ENCODE peak calls at places on chromosomes 1 and 21, in nine cellular contexts. One of them, this sample, is unnamed.

GRCh38 chr1:109161836-109162606 is 48.1 kb downstream of the ELAPOR1 start:
- DNase-seq in DMS 273 treated with DMSO at 0.1 percent for 48 hours: no peak
- DNase-seq in left cardiac atrium: peak; percentile 39
- DNase-seq in neural progenitor cell: no peak
- DNase-seq in fibroblast of the aortic adventitia: peak; percentile 89
- DNase-seq in amniotic stem cell: peak; percentile 74
- DNase-seq in activated naive CD8-positive, alpha-beta T cell treated with anti-CD3 and anti-CD28 coated beads, Interleukin-2, amount 50 U/mL, for 16 hours: no peak
- DNase-seq in EL: peak; percentile 88
- DNase-seq in RWPE1: peak; percentile 55
- DNase-seq in this sample: no peak

GRCh38 chr1:28983509-28984310 is 69.3 kb downstream of the EPB41 start:
- DNase-seq in DMS 273 treated with DMSO at 0.1 percent for 48 hours: no peak
- DNase-seq in left cardiac atrium: peak; percentile 38
- DNase-seq in neural progenitor cell: peak; percentile 59
- DNase-seq in fibroblast of the aortic adventitia: no peak
- DNase-seq in amniotic stem cell: no peak
- DNase-seq in activated naive CD8-positive, alpha-beta T cell treated with anti-CD3 and anti-CD28 coated beads, Interleukin-2, amount 50 U/mL, for 16 hours: no peak
- DNase-seq in EL: no peak
- DNase-seq in RWPE1: no peak
- DNase-seq in this sample: no peak

GRCh38 chr21:45320991-45321656 is 33.4 kb upstream of the POFUT2 start:
- DNase-seq in DMS 273 treated with DMSO at 0.1 percent for 48 hours: no peak
- DNase-seq in left cardiac atrium: peak; percentile 16
- DNase-seq in neural progenitor cell: no peak
- DNase-seq in fibroblast of the aortic adventitia: no peak
- DNase-seq in amniotic stem cell: no peak
- DNase-seq in activated naive CD8-positive, alpha-beta T cell treated with anti-CD3 and anti-CD28 coated beads, Interleukin-2, amount 50 U/mL, for 16 hours: no peak
- DNase-seq in EL: no peak
- DNase-seq in RWPE1: no peak
- DNase-seq in this sample: no peak

GRCh38 chr1:163771637-163772036 is 449.9 kb downstream of the NUF2 start:
- DNase-seq in DMS 273 treated with DMSO at 0.1 percent for 48 hours: no peak
- DNase-seq in left cardiac atrium: no peak
- DNase-seq in neural progenitor cell: no peak
- DNase-seq in fibroblast of the aortic adventitia: no peak
- DNase-seq in amniotic stem cell: no peak
- DNase-seq in activated naive CD8-positive, alpha-beta T cell treated with anti-CD3 and anti-CD28 coated beads, Interleukin-2, amount 50 U/mL, for 16 hours: no peak
- DNase-seq in EL: no peak
- DNase-seq in RWPE1: no peak
- DNase-seq in this sample: no peak

GRCh38 chr1:97412737-97413136 is 508.1 kb downstream of the DPYD start:
- DNase-seq in DMS 273 treated with DMSO at 0.1 percent for 48 hours: no peak
- DNase-seq in left cardiac atrium: no peak
- DNase-seq in neural progenitor cell: no peak
- DNase-seq in fibroblast of the aortic adventitia: no peak
- DNase-seq in amniotic stem cell: no peak
- DNase-seq in activated naive CD8-positive, alpha-beta T cell treated with anti-CD3 and anti-CD28 coated beads, Interleukin-2, amount 50 U/mL, for 16 hours: no peak
- DNase-seq in EL: peak; percentile 50
- DNase-seq in RWPE1: no peak
- DNase-seq in this sample: no peak

GRCh38 chr1:68720476-68720875 is 223.6 kb upstream of the DEPDC1 start:
- DNase-seq in DMS 273 treated with DMSO at 0.1 percent for 48 hours: no peak
- DNase-seq in left cardiac atrium: no peak
- DNase-seq in neural progenitor cell: no peak
- DNase-seq in fibroblast of the aortic adventitia: no peak
- DNase-seq in amniotic stem cell: no peak
- DNase-seq in activated naive CD8-positive, alpha-beta T cell treated with anti-CD3 and anti-CD28 coated beads, Interleukin-2, amount 50 U/mL, for 16 hours: no peak
- DNase-seq in EL: no peak
- DNase-seq in RWPE1: no peak
- DNase-seq in this sample: no peak

GRCh38 chr1:211126622-211127021 is 7.3 kb downstream of the KCNH1 start:
- DNase-seq in DMS 273 treated with DMSO at 0.1 percent for 48 hours: no peak
- DNase-seq in left cardiac atrium: no peak
- DNase-seq in neural progenitor cell: no peak
- DNase-seq in fibroblast of the aortic adventitia: no peak
- DNase-seq in amniotic stem cell: no peak
- DNase-seq in activated naive CD8-positive, alpha-beta T cell treated with anti-CD3 and anti-CD28 coated beads, Interleukin-2, amount 50 U/mL, for 16 hours: no peak
- DNase-seq in EL: peak; percentile 41
- DNase-seq in RWPE1: no peak
- DNase-seq in this sample: no peak

GRCh38 chr1:89271616-89272015 is 1.0 kb downstream of the GBP5 start:
- DNase-seq in DMS 273 treated with DMSO at 0.1 percent for 48 hours: no peak
- DNase-seq in left cardiac atrium: no peak
- DNase-seq in neural progenitor cell: no peak
- DNase-seq in fibroblast of the aortic adventitia: peak; percentile 87
- DNase-seq in amniotic stem cell: no peak
- DNase-seq in activated naive CD8-positive, alpha-beta T cell treated with anti-CD3 and anti-CD28 coated beads, Interleukin-2, amount 50 U/mL, for 16 hours: no peak
- DNase-seq in EL: peak; percentile 28
- DNase-seq in RWPE1: peak; percentile 55
- DNase-seq in this sample: no peak

GRCh38 chr1:23168079-23168461 is 586 bp downstream of the LUZP1 start:
- DNase-seq in DMS 273 treated with DMSO at 0.1 percent for 48 hours: no peak
- DNase-seq in left cardiac atrium: peak; percentile 49
- DNase-seq in neural progenitor cell: no peak
- DNase-seq in fibroblast of the aortic adventitia: no peak
- DNase-seq in amniotic stem cell: no peak
- DNase-seq in activated naive CD8-positive, alpha-beta T cell treated with anti-CD3 and anti-CD28 coated beads, Interleukin-2, amount 50 U/mL, for 16 hours: no peak
- DNase-seq in EL: no peak
- DNase-seq in RWPE1: no peak
- DNase-seq in this sample: no peak

GRCh38 chr21:46551636-46552241 is 53.1 kb downstream of the S100B start:
- DNase-seq in DMS 273 treated with DMSO at 0.1 percent for 48 hours: no peak
- DNase-seq in left cardiac atrium: no peak
- DNase-seq in neural progenitor cell: no peak
- DNase-seq in fibroblast of the aortic adventitia: no peak
- DNase-seq in amniotic stem cell: no peak
- DNase-seq in activated naive CD8-positive, alpha-beta T cell treated with anti-CD3 and anti-CD28 coated beads, Interleukin-2, amount 50 U/mL, for 16 hours: peak; percentile 22
- DNase-seq in EL: no peak
- DNase-seq in RWPE1: no peak
- DNase-seq in this sample: no peak

GRCh38 chr1:32438136-32438535 is 26.7 kb upstream of the ZBTB8B start:
- DNase-seq in DMS 273 treated with DMSO at 0.1 percent for 48 hours: no peak
- DNase-seq in left cardiac atrium: no peak
- DNase-seq in neural progenitor cell: no peak
- DNase-seq in fibroblast of the aortic adventitia: no peak
- DNase-seq in amniotic stem cell: no peak
- DNase-seq in activated naive CD8-positive, alpha-beta T cell treated with anti-CD3 and anti-CD28 coated beads, Interleukin-2, amount 50 U/mL, for 16 hours: no peak
- DNase-seq in EL: no peak
- DNase-seq in RWPE1: no peak
- DNase-seq in this sample: no peak

This sample was measured in HS-27A.